ENCODE peak calls at places on chromosomes 2 and 18, in ten cellular contexts. V, D, U, I, K, F, T, R, L and G are unnamed samples.

GRCh38 chr2:97752342-97753334 is 39.3 kb downstream of the ZAP70 start:
- DNase-seq in R (no peak), K (no peak), D (no peak), L (peak), I (no peak), T (no peak), U (no peak), F (no peak), V (peak), G (no peak)

GRCh38 chr18:57231846-57232245 is 85.0 kb downstream of the BOD1L2 start:
- DNase-seq in D (no peak), F (no peak), R (no peak), I (no peak), U (no peak), V (no peak), L (no peak), T (no peak), K (no peak), G (no peak)

GRCh38 chr2:74093426-74093825 is 54.3 kb downstream of the BOLA3 start:
- DNase-seq in L (no peak), V (no peak), D (no peak), K (no peak), T (no peak), R (no peak), F (no peak), U (no peak), I (no peak), G (no peak)

GRCh38 chr2:207317358-207317984 is 151.7 kb upstream of the KLF7 start:
- DNase-seq in T (no peak), L (no peak), V (peak), U (no peak), D (no peak), K (peak), I (no peak), F (peak), R (no peak), G (no peak)

GRCh38 chr2:168152902-168153301 is 94.5 kb downstream of the STK39 start:
- DNase-seq in D (no peak), T (no peak), L (no peak), K (no peak), R (no peak), V (no peak), F (no peak), I (no peak), U (no peak), G (no peak)

GRCh38 chr2:215507836-215508235 is 72.0 kb upstream of the FN1 start:
- DNase-seq in V (no peak), K (no peak), I (no peak), L (no peak), T (no peak), R (no peak), D (no peak), U (no peak), F (no peak), G (no peak)

GRCh38 chr2:86825728-86826386 is 35.1 kb upstream of the CD8A start:
- DNase-seq in D (no peak), L (no peak), U (peak), R (no peak), T (no peak), F (no peak), V (no peak), K (no peak), I (no peak), G (no peak)

GRCh38 chr2:25608718-25609117 is 64.7 kb downstream of the DTNB start:
- DNase-seq in K (no peak), L (no peak), V (no peak), D (no peak), U (no peak), I (no peak), T (no peak), R (no peak), F (no peak), G (no peak)

GRCh38 chr2:101114815-101115214 is 36.4 kb downstream of the TBC1D8 start:
- DNase-seq in U (no peak), K (no peak), R (peak), L (no peak), F (no peak), T (no peak), V (no peak), I (no peak), D (no peak), G (no peak)

GRCh38 chr2:111099402-111099801 is 21.3 kb upstream of the BCL2L11 start:
- DNase-seq in L (no peak), K (no peak), R (no peak), I (no peak), F (no peak), T (no peak), D (no peak), V (no peak), U (no peak), G (no peak)

GRCh38 chr2:171072164-171072563 is 88.5 kb downstream of the TLK1 start:
- DNase-seq in I (no peak), V (no peak), K (no peak), F (no peak), U (no peak), T (no peak), R (no peak), D (no peak), L (no peak), G (no peak)

GRCh38 chr2:70546376-70546775 is 7.2 kb downstream of the TGFA start:
- DNase-seq in L (no peak), F (no peak), I (no peak), U (no peak), V (no peak), K (no peak), R (no peak), D (no peak), T (no peak), G (no peak)
- TF ChIP-seq CTCF in L (no peak), F (no peak), I (no peak), U (no peak), V (no peak), K (no peak), R (no peak), D (no peak), T (no peak), G (no peak)

GRCh38 chr2:45013229-45014015 is 4.2 kb upstream of the SIX2 start:
- DNase-seq in R (no peak), T (no peak), I (no peak), K (no peak), D (peak), L (no peak), F (no peak), U (no peak), V (no peak), G (no peak)
- H3K4me3 ChIP-seq in R (peak), T (peak), I (peak), K (no peak), D (peak), L (peak), F (peak), U (no peak), V (no peak), G (peak)

GRCh38 chr2:32714521-32714920 is 86.7 kb downstream of the TTC27 start:
- DNase-seq in T (no peak), I (no peak), D (no peak), U (no peak), K (no peak), L (no peak), V (no peak), F (no peak), R (no peak), G (no peak)

GRCh38 chr2:32711219-32711618 is 83.4 kb downstream of the TTC27 start:
- DNase-seq in K (no peak), V (peak), L (no peak), U (no peak), R (no peak), F (peak), D (no peak), I (no peak), T (no peak), G (no peak)

GRCh38 chr2:32715391-32715841 is 87.6 kb downstream of the TTC27 start:
- DNase-seq in D (no peak), U (no peak), R (no peak), F (no peak), K (no peak), I (no peak), T (no peak), V (no peak), L (no peak), G (no peak)

GRCh38 chr2:32712870-32713269 is 85.0 kb downstream of the TTC27 start:
- DNase-seq in F (no peak), R (no peak), I (no peak), T (no peak), L (no peak), K (no peak), U (no peak), D (no peak), V (no peak), G (no peak)

GRCh38 chr2:32711908-32712307 is 84.1 kb downstream of the TTC27 start:
- DNase-seq in L (no peak), I (no peak), T (no peak), K (no peak), D (no peak), V (no peak), R (no peak), F (no peak), U (no peak), G (no peak)
- H3K27ac ChIP-seq in L (no peak), I (no peak), T (peak), K (no peak), D (no peak), V (no peak), R (no peak), F (no peak), U (no peak), G (peak)

GRCh38 chr2:144511945-144512344 is 8.0 kb downstream of the ZEB2 start:
- DNase-seq in T (no peak), R (no peak), L (no peak), F (no peak), V (no peak), U (no peak), K (no peak), I (no peak), D (no peak), G (no peak)
- TF ChIP-seq CTCF in T (no peak), R (no peak), L (no peak), F (no peak), V (no peak), U (no peak), K (no peak), I (peak), D (no peak), G (no peak)

GRCh38 chr2:239717706-239718105 is 307.4 kb downstream of the NDUFA10 start:
- DNase-seq in F (no peak), R (peak), V (no peak), D (no peak), K (no peak), T (no peak), I (no peak), L (no peak), U (no peak), G (peak)

GRCh38 chr2:239716536-239717318 is 308.4 kb downstream of the NDUFA10 start:
- DNase-seq in K (no peak), I (peak), L (no peak), D (no peak), U (no peak), R (peak), F (no peak), T (no peak), V (no peak), G (peak)

GRCh38 chr2:239716009-239716408 is 309.1 kb downstream of the NDUFA10 start:
- DNase-seq in R (no peak), T (no peak), F (no peak), V (no peak), U (no peak), I (no peak), D (no peak), L (no peak), K (no peak), G (no peak)

GRCh38 chr2:239715606-239716005 is 309.5 kb downstream of the NDUFA10 start:
- DNase-seq in V (no peak), D (no peak), T (no peak), R (peak), I (peak), K (no peak), U (no peak), L (no peak), F (no peak), G (no peak)

DNA sequence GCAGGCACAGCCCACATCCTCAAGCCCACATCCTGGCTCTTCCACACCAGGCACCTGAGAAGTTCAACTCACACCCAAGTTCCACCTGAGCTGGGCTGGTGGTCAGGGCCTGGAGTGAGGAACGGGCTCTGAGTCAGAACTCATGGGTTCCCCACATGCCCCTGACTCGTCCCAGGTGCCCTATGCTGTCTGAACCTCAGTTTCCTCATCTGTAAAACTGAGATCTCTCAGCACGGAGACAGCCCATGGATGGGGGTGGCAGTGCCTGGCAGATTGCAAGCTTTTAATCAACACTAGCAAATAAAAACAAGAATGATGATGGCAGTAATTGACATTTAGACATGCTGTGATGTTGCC is 307.8 kb downstream of the NDUFA10 start:
- DNase-seq in F (no peak), L (no peak), V (no peak), T (no peak), R (peak), D (no peak), K (no peak), I (peak), U (no peak), G (no peak)
- H3K4me3 ChIP-seq in F (no peak), L (no peak), V (no peak), T (no peak), R (no peak), D (no peak), K (no peak), I (no peak), U (no peak), G (no peak)

DNA sequence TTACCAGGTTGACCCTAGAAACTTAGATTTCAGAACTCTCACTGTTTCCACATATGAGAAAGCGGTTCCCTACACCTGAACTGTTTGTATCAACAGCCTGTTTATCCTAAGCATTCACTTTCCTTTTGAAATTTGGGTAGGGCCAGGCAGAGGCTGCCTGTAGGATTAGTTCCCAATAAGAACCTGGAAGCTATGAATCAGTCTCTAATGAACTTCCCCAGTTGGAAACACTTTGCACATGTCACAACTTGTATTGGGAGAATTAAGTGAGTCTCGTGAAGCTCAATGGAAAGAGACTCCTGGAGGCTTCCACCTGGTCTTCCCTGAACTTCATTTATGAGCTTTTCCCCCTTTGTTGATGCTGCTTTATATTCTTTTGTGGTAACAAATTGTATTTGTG is 486.6 kb upstream of the HS6ST1 start:
- DNase-seq in U (no peak), T (no peak), K (no peak), V (no peak), R (no peak), L (no peak), F (no peak), I (no peak), D (no peak), G (no peak)
- H3K27ac ChIP-seq in U (no peak), T (peak), K (no peak), V (no peak), R (no peak), L (no peak), F (no peak), I (no peak), D (no peak), G (no peak)

GRCh38 chr18:44951748-44952147 is 271.1 kb downstream of the SETBP1 start:
- DNase-seq in U (no peak), D (no peak), L (no peak), K (no peak), V (no peak), F (no peak), R (no peak), T (no peak), I (no peak), G (no peak)
- TF ChIP-seq CTCF in U (no peak), D (no peak), L (no peak), K (no peak), V (no peak), F (no peak), R (no peak), T (no peak), I (no peak), G (no peak)

GRCh38 chr18:8813621-8814020 is 108.3 kb downstream of the MTCL1 start:
- DNase-seq in D (no peak), K (no peak), F (no peak), V (no peak), T (no peak), I (no peak), R (no peak), L (no peak), U (no peak), G (no peak)
- H3K4me3 ChIP-seq in D (no peak), K (no peak), F (no peak), V (no peak), T (no peak), I (no peak), R (no peak), L (no peak), U (no peak), G (no peak)